ENCODE peak calls at places on chromosomes 7 and 10, in five cellular contexts. One of them, this sample, is unnamed.

GRCh38 chr7:122013070-122013469 is 131.0 kb downstream of the AASS start:
- DNase-seq in transverse colon: no peak
- DNase-seq in sigmoid colon: no peak
- DNase-seq in adrenal gland: no peak
- DNase-seq in prostate gland: no peak
- DNase-seq in this sample: no peak

GRCh38 chr7:46468753-46469356 is 547.8 kb upstream of the IGFBP3 start:
- DNase-seq in sigmoid colon: no peak
- DNase-seq in adrenal gland: no peak
- DNase-seq in prostate gland: no peak
- DNase-seq in transverse colon: no peak
- DNase-seq in this sample: no peak

GRCh38 chr10:107913317-107914294 is 749.1 kb upstream of the SORCS1 start:
- DNase-seq in sigmoid colon: no peak
- DNase-seq in transverse colon: no peak
- DNase-seq in adrenal gland: no peak
- DNase-seq in prostate gland: no peak
- DNase-seq in this sample: no peak

GRCh38 chr7:69800495-69800894 is 202.2 kb downstream of the AUTS2 start:
- DNase-seq in prostate gland: no peak
- DNase-seq in transverse colon: no peak
- DNase-seq in adrenal gland: peak
- DNase-seq in sigmoid colon: no peak
- DNase-seq in this sample: no peak

GRCh38 chr7:154860621-154861375 is 142.1 kb downstream of the PAXIP1 start:
- DNase-seq in adrenal gland: no peak
- DNase-seq in transverse colon: no peak
- DNase-seq in sigmoid colon: peak
- DNase-seq in prostate gland: no peak
- DNase-seq in this sample: no peak

GRCh38 chr10:49328401-49329185 is 29.6 kb downstream of the C10orf71 start:
- DNase-seq in prostate gland: no peak
- DNase-seq in sigmoid colon: no peak
- DNase-seq in adrenal gland: no peak
- DNase-seq in transverse colon: no peak
- DNase-seq in this sample: no peak

GRCh38 chr10:46091080-46091833 is 45.2 kb upstream of the MSMB start:
- DNase-seq in transverse colon: no peak
- DNase-seq in prostate gland: no peak
- DNase-seq in sigmoid colon: no peak
- DNase-seq in adrenal gland: no peak
- DNase-seq in this sample: no peak

GRCh38 chr7:99090811-99091582 is 52.9 kb downstream of the SMURF1 start:
- DNase-seq in prostate gland: no peak
- DNase-seq in transverse colon: no peak
- DNase-seq in adrenal gland: no peak
- DNase-seq in sigmoid colon: no peak
- DNase-seq in this sample: no peak

GRCh38 chr7:94183289-94183749 is 179.2 kb upstream of the BET1 start:
- DNase-seq in transverse colon: no peak
- DNase-seq in adrenal gland: peak
- DNase-seq in sigmoid colon: no peak
- DNase-seq in prostate gland: no peak
- DNase-seq in this sample: peak

GRCh38 chr10:93947055-93947454 is 46.7 kb upstream of the PLCE1 start:
- DNase-seq in sigmoid colon: no peak
- DNase-seq in transverse colon: no peak
- DNase-seq in adrenal gland: peak
- DNase-seq in prostate gland: no peak
- DNase-seq in this sample: no peak

GRCh38 chr7:21300692-21301091 is 127.2 kb upstream of the SP4 start:
- DNase-seq in prostate gland: no peak
- DNase-seq in adrenal gland: no peak
- DNase-seq in transverse colon: no peak
- DNase-seq in sigmoid colon: no peak
- DNase-seq in this sample: no peak

GRCh38 chr7:103691291-103691690 is 245.3 kb upstream of the SLC26A5 start:
- DNase-seq in transverse colon: no peak
- DNase-seq in prostate gland: no peak
- DNase-seq in adrenal gland: no peak
- DNase-seq in sigmoid colon: no peak
- DNase-seq in this sample: no peak

GRCh38 chr7:94368371-94368791 is 26.3 kb upstream of the COL1A2 start:
- DNase-seq in adrenal gland: no peak
- DNase-seq in sigmoid colon: no peak
- DNase-seq in prostate gland: no peak
- DNase-seq in transverse colon: no peak
- DNase-seq in this sample: no peak

GRCh38 chr10:26519803-26520202 is 81.7 kb downstream of the APBB1IP start:
- DNase-seq in transverse colon: no peak
- DNase-seq in sigmoid colon: no peak
- DNase-seq in prostate gland: no peak
- DNase-seq in adrenal gland: no peak
- DNase-seq in this sample: no peak

GRCh38 chr10:48885376-48885775 is 54.3 kb downstream of the LRRC18 start:
- DNase-seq in adrenal gland: peak
- DNase-seq in prostate gland: no peak
- DNase-seq in sigmoid colon: no peak
- DNase-seq in transverse colon: no peak
- DNase-seq in this sample: no peak

GRCh38 chr10:119543814-119544642 is 1.5 kb upstream of the RGS10 start:
- DNase-seq in adrenal gland: no peak
- DNase-seq in prostate gland: no peak
- DNase-seq in transverse colon: no peak
- DNase-seq in sigmoid colon: peak
- DNase-seq in this sample: no peak
- H3K4me3 ChIP-seq in adrenal gland: no peak
- H3K4me3 ChIP-seq in prostate gland: peak
- H3K4me3 ChIP-seq in transverse colon: peak
- H3K4me3 ChIP-seq in sigmoid colon: peak
- H3K4me3 ChIP-seq in this sample: peak

GRCh38 chr7:42236266-42237161 is 495 bp downstream of the GLI3 start:
- DNase-seq in adrenal gland: peak
- DNase-seq in sigmoid colon: peak
- DNase-seq in prostate gland: peak
- DNase-seq in transverse colon: peak
- DNase-seq in this sample: peak
- TF ChIP-seq POLR2A in adrenal gland: peak
- TF ChIP-seq POLR2A in sigmoid colon: peak
- TF ChIP-seq POLR2A in prostate gland: peak
- TF ChIP-seq POLR2A in transverse colon: peak
- TF ChIP-seq POLR2A in this sample: peak

GRCh38 chr10:14953452-14954000 is 370 bp downstream of the DCLRE1C start:
- DNase-seq in transverse colon: peak
- DNase-seq in prostate gland: peak
- DNase-seq in sigmoid colon: peak
- DNase-seq in adrenal gland: peak
- DNase-seq in this sample: no peak
- TF ChIP-seq CTCF in transverse colon: no peak
- TF ChIP-seq CTCF in prostate gland: no peak
- TF ChIP-seq CTCF in sigmoid colon: no peak
- TF ChIP-seq CTCF in adrenal gland: peak
- TF ChIP-seq CTCF in this sample: peak

DNA sequence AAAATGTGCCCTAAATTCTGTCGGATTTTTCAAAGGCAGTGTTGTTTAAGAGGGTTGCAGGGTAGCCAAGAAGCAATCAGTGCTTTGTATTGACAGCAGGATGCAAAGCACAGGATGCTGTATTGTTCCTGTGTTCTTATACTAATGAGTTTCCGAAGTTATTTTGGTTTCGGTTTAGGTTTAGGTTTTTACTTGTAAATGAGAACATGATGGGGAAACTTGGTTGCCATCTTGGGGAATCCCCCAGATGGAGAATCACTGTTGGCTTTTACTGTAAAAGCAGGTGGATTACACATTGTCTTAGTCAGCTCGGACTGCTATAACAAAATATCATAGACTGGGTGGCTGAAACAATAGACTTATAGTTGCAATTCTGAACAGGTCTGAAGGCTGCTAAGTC is 72.1 kb downstream of the INHBA start:
- DNase-seq in transverse colon: no peak
- DNase-seq in sigmoid colon: no peak
- DNase-seq in prostate gland: no peak
- DNase-seq in adrenal gland: no peak
- DNase-seq in this sample: no peak
- H3K4me3 ChIP-seq in transverse colon: no peak
- H3K4me3 ChIP-seq in sigmoid colon: no peak
- H3K4me3 ChIP-seq in prostate gland: no peak
- H3K4me3 ChIP-seq in adrenal gland: no peak
- H3K4me3 ChIP-seq in this sample: no peak

DNA sequence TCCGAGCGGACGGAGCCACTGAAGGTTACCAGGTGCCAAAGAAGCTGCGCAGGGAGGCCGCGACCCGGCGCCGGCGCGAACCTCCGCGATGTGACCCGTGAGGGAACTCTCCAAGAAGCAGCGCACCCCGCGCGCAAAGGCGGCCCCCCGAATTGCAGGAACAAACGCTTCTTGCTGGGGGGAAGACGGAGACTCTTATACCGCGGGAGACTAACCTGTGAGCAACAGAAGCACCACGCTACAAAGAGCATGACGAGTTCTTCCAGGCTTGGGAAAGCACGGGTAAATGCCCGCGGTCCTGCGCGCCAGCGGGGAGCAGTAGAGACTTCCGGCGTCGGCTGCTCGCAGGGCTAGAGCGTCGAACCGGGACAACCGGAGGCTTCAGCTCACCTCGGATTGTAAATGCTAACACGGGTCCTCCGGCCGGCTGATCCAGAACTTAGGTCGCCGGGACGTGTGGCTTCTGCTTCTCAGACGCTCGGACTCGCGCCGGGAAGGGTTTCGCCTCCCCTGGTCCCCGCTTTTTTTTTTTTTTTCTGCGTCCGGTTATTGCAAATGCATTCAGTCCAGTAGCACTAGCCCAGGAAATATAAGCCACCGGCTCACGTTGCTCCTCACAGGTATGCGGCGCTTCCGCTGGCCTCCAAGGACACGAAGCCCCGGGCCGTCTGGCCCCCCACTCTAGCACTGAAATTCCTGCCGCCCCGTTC is at the start of gene COA1:
- DNase-seq in adrenal gland: peak
- DNase-seq in prostate gland: peak
- DNase-seq in transverse colon: peak
- DNase-seq in sigmoid colon: peak
- DNase-seq in this sample: peak
- TF ChIP-seq POLR2A in adrenal gland: peak
- TF ChIP-seq POLR2A in prostate gland: peak
- TF ChIP-seq POLR2A in transverse colon: peak
- TF ChIP-seq POLR2A in sigmoid colon: no peak
- TF ChIP-seq POLR2A in this sample: no peak

GRCh38 chr7:19665399-19666008 is 43.3 kb downstream of the POLR1F start:
- DNase-seq in prostate gland: no peak
- DNase-seq in transverse colon: no peak
- DNase-seq in sigmoid colon: no peak
- DNase-seq in adrenal gland: no peak
- DNase-seq in this sample: no peak
- TF ChIP-seq CTCF in prostate gland: peak
- TF ChIP-seq CTCF in transverse colon: peak
- TF ChIP-seq CTCF in sigmoid colon: peak
- TF ChIP-seq CTCF in adrenal gland: peak
- TF ChIP-seq CTCF in this sample: peak

GRCh38 chr10:25176421-25176968 is 1.7 kb downstream of the GPR158 start:
- DNase-seq in transverse colon: no peak
- DNase-seq in prostate gland: no peak
- DNase-seq in adrenal gland: no peak
- DNase-seq in sigmoid colon: no peak
- DNase-seq in this sample: no peak
- H3K4me3 ChIP-seq in transverse colon: no peak
- H3K4me3 ChIP-seq in prostate gland: peak
- H3K4me3 ChIP-seq in adrenal gland: no peak
- H3K4me3 ChIP-seq in sigmoid colon: no peak
- H3K4me3 ChIP-seq in this sample: no peak

GRCh38 chr7:35037526-35038339 is 448 bp upstream of the DPY19L1 start:
- DNase-seq in sigmoid colon: peak
- DNase-seq in prostate gland: peak
- DNase-seq in adrenal gland: peak
- DNase-seq in transverse colon: peak
- DNase-seq in this sample: peak
- TF ChIP-seq POLR2A in sigmoid colon: no peak
- TF ChIP-seq POLR2A in prostate gland: no peak
- TF ChIP-seq POLR2A in adrenal gland: no peak
- TF ChIP-seq POLR2A in transverse colon: no peak
- TF ChIP-seq POLR2A in this sample: peak

GRCh38 chr7:36045275-36045674 is 107.8 kb upstream of the EEPD1 start:
- DNase-seq in transverse colon: no peak
- DNase-seq in prostate gland: no peak
- DNase-seq in sigmoid colon: no peak
- DNase-seq in adrenal gland: peak
- DNase-seq in this sample: no peak

GRCh38 chr7:36047254-36047653 is 105.8 kb upstream of the EEPD1 start:
- DNase-seq in sigmoid colon: no peak
- DNase-seq in adrenal gland: no peak
- DNase-seq in transverse colon: no peak
- DNase-seq in prostate gland: no peak
- DNase-seq in this sample: no peak

GRCh38 chr7:36048141-36048901 is 104.7 kb upstream of the EEPD1 start:
- DNase-seq in prostate gland: peak
- DNase-seq in sigmoid colon: peak
- DNase-seq in transverse colon: no peak
- DNase-seq in adrenal gland: no peak
- DNase-seq in this sample: peak

GRCh38 chr7:36045830-36046341 is 107.2 kb upstream of the EEPD1 start:
- DNase-seq in prostate gland: no peak
- DNase-seq in adrenal gland: no peak
- DNase-seq in transverse colon: no peak
- DNase-seq in sigmoid colon: no peak
- DNase-seq in this sample: no peak

GRCh38 chr7:36048902-36049240 is 104.2 kb upstream of the EEPD1 start:
- DNase-seq in adrenal gland: no peak
- DNase-seq in sigmoid colon: no peak
- DNase-seq in transverse colon: no peak
- DNase-seq in prostate gland: no peak
- DNase-seq in this sample: no peak
- TF ChIP-seq CTCF in adrenal gland: no peak
- TF ChIP-seq CTCF in sigmoid colon: no peak
- TF ChIP-seq CTCF in transverse colon: no peak
- TF ChIP-seq CTCF in prostate gland: no peak
- TF ChIP-seq CTCF in this sample: no peak

GRCh38 chr7:151611878-151612277 is 92.2 kb upstream of the RHEB start:
- DNase-seq in prostate gland: no peak
- DNase-seq in sigmoid colon: peak
- DNase-seq in adrenal gland: no peak
- DNase-seq in transverse colon: no peak
- DNase-seq in this sample: no peak

GRCh38 chr7:151615784-151616183 is 96.1 kb upstream of the RHEB start:
- DNase-seq in adrenal gland: no peak
- DNase-seq in transverse colon: no peak
- DNase-seq in prostate gland: no peak
- DNase-seq in sigmoid colon: no peak
- DNase-seq in this sample: no peak

GRCh38 chr7:151616443-151617213 is 96.9 kb upstream of the RHEB start:
- DNase-seq in adrenal gland: no peak
- DNase-seq in prostate gland: no peak
- DNase-seq in sigmoid colon: no peak
- DNase-seq in transverse colon: no peak
- DNase-seq in this sample: no peak

GRCh38 chr7:151615058-151615457 is 95.4 kb upstream of the RHEB start:
- DNase-seq in adrenal gland: no peak
- DNase-seq in prostate gland: no peak
- DNase-seq in transverse colon: no peak
- DNase-seq in sigmoid colon: no peak
- DNase-seq in this sample: no peak

GRCh38 chr7:151614019-151614418 is 94.3 kb upstream of the RHEB start:
- DNase-seq in prostate gland: no peak
- DNase-seq in adrenal gland: no peak
- DNase-seq in sigmoid colon: no peak
- DNase-seq in transverse colon: no peak
- DNase-seq in this sample: no peak
- H3K4me3 ChIP-seq in prostate gland: no peak
- H3K4me3 ChIP-seq in adrenal gland: no peak
- H3K4me3 ChIP-seq in sigmoid colon: no peak
- H3K4me3 ChIP-seq in transverse colon: no peak
- H3K4me3 ChIP-seq in this sample: no peak